ENCODE peak calls at places on chromosomes 13 and 19, in nine cellular contexts. T, H, L, V, O, M, D, G and Y are unnamed samples.

GRCh38 chr19:38013913-38014575 is 107.0 kb downstream of the SIPA1L3 start:
- DNase-seq in L (no peak), V (no peak), D (no peak), G (no peak), H (no peak), T (no peak), M (no peak), O (no peak), Y (no peak)

GRCh38 chr13:41563501-41564001 is 106.2 kb downstream of the RGCC start:
- DNase-seq in H (peak), V (no peak), D (no peak), T (no peak), M (peak), L (no peak), O (no peak), G (no peak), Y (no peak)

GRCh38 chr13:31675521-31675953 is 63.8 kb upstream of the RXFP2 start:
- DNase-seq in O (no peak), G (no peak), H (no peak), V (no peak), M (peak), T (no peak), D (no peak), L (no peak), Y (no peak)

GRCh38 chr13:35621989-35622388 is 145.5 kb upstream of the MAB21L1 start:
- DNase-seq in G (no peak), L (no peak), O (no peak), V (no peak), H (no peak), D (no peak), T (no peak), M (peak), Y (no peak)

GRCh38 chr19:45047188-45047797 is 8.4 kb downstream of the CLASRP start:
- DNase-seq in M (no peak), H (no peak), T (no peak), L (no peak), V (no peak), G (no peak), D (no peak), O (no peak), Y (no peak)

GRCh38 chr13:79011179-79011578 is 352.2 kb upstream of the OBI1 start:
- DNase-seq in O (no peak), M (no peak), D (no peak), G (no peak), V (no peak), H (no peak), L (no peak), T (no peak), Y (no peak)

GRCh38 chr13:31859546-31859945 is 120.2 kb downstream of the RXFP2 start:
- DNase-seq in O (no peak), M (peak), G (no peak), H (no peak), T (no peak), V (no peak), D (no peak), L (no peak), Y (no peak)

GRCh38 chr13:97289514-97290298 is 67.6 kb downstream of the MBNL2 start:
- DNase-seq in O (no peak), M (no peak), H (no peak), D (no peak), G (no peak), T (no peak), L (no peak), V (no peak), Y (no peak)

GRCh38 chr19:45424191-45425058 is 708 bp upstream of the ERCC1 start:
- DNase-seq in D (peak), H (peak), O (peak), T (no peak), L (peak), M (peak), V (peak), G (no peak), Y (peak)

GRCh38 chr19:13013649-13014048 is 18.4 kb downstream of the NFIX start:
- DNase-seq in L (no peak), V (no peak), H (no peak), D (no peak), G (no peak), O (no peak), M (no peak), T (no peak), Y (no peak)

GRCh38 chr19:2699413-2700142 is 2.9 kb downstream of the GNG7 start:
- DNase-seq in L (no peak), D (no peak), H (no peak), G (no peak), T (no peak), V (no peak), M (no peak), O (no peak), Y (no peak)

GRCh38 chr13:21124853-21125252 is 51.5 kb downstream of the SKA3 start:
- DNase-seq in V (no peak), G (no peak), H (peak), D (no peak), T (no peak), M (peak), O (no peak), L (no peak), Y (no peak)

GRCh38 chr19:49704888-49705642 is 14.1 kb downstream of the CPT1C start:
- DNase-seq in D (no peak), H (no peak), O (no peak), T (no peak), V (no peak), G (no peak), M (no peak), L (no peak), Y (no peak)

GRCh38 chr13:52383362-52383761 is 22.6 kb downstream of the THSD1 start:
- DNase-seq in D (no peak), G (no peak), L (no peak), T (no peak), O (no peak), H (no peak), V (no peak), M (no peak), Y (no peak)

GRCh38 chr19:40191836-40192646 is 815 bp downstream of the MAP3K10 start:
- DNase-seq in T (no peak), V (no peak), D (no peak), L (peak), H (peak), G (peak), O (peak), M (no peak), Y (no peak)

GRCh38 chr19:11797491-11797890 is 832 bp upstream of the ZNF491 start:
- DNase-seq in G (peak), L (peak), T (peak), M (peak), O (peak), D (peak), V (peak), H (peak), Y (peak)
- H3K4me3 ChIP-seq in G (peak), L (peak), T (no peak), M (no peak), O (no peak), D (peak), V (peak), H (no peak), Y (no peak)

DNA sequence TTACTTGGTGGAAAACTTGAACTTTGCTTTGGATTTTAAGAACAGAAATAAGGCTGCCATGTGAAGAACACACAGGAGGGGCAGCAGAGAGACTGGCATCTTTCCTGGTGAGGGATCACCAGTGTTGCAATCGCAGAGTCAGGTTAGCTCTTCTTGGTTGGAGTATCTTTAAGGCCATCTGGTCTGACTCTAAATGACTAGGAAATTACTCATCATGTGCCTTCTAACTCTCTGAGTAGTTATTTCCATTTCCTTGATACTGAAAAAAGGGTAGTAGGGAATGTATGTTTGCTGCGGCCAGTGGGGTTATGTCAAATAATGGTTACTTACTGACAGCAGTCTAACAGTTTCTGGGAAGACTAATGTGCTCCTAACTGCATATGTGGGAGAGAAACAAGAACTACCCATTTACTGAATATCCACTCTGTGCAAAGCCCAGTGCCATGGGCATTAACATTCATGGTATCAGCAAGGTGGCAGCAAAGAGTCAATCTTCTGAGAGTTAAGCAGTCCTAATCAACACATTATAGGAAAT is 122.1 kb downstream of the COG6 start:
- DNase-seq in T (no peak), L (no peak), O (peak), G (no peak), D (no peak), H (peak), V (no peak), M (peak), Y (no peak)
- H3K4me3 ChIP-seq in T (no peak), L (no peak), O (no peak), G (no peak), D (no peak), H (no peak), V (no peak), M (no peak), Y (no peak)

DNA sequence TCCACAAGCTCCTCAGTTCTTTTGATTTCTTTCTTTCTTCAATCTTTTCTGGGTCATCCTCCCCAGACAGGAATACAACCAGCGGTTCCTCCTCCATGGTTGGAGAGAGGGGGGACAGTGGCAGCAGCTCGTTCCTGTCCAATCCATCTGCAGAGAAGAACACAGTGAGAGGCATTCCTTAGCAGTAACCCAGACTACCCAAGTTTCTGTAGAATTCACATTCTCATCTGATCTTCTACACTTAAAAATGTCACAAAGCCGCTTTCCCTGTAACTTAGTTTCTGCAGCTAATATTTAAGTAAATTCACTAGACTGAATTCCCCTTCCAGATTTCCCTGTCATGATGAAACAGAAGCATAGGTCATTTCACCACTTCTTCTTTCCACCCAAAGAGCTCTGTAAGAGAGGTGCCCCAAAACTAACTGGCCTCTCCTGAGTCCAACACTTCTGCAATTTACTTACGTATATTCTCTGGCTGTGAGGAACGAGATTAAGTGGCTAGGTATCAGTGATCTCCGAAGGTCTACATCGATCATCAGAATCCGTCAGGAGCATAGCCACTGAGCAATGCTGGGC is 171.9 kb downstream of the TBC1D4 start:
- DNase-seq in D (no peak), G (no peak), H (no peak), T (no peak), M (no peak), O (no peak), V (no peak), L (no peak), Y (no peak)
- H3K4me3 ChIP-seq in D (no peak), G (no peak), H (no peak), T (no peak), M (no peak), O (no peak), V (no peak), L (no peak), Y (no peak)

DNA sequence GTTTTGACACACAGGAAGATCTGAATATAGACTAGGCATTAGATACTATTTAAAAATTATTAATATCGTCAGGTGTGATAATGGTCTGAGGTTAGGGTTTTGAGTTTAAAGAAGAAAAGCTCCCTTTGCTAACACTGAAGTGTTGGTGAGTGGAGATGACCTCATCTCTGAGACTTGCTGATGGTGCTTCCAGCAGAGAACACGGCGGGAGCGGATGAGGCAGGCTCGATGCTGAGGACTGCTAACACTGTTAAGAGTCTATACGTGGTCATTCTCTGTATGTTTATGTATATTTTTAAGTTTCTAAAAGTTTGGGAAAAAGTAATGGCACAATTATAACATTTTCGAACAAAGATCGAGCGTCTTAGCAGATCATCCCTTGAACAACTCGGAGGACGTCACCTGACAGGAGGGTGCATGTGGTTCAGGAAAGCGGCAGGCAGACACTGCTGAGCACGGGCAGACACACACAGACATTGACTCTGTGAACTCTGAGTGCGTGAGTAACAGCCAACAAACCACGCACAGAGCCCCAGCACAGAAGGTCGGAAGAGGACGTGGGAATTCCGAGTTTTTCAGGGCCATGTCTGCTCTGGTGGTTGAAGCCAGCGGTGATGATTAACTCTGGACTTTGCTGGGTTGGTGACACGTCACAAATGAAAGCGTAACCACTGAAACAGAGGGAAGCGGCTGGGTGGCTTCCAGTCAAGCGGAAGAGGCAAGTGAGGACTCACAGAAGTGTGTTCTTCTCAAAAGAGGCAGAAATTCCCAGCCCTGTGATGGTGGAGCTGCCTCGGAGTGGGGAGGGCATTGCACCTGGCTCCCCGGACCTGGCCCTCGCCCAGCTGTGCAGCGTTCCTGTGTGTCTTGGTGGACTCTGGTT is 91.9 kb upstream of the TEX29 start:
- DNase-seq in O (no peak), M (peak), G (no peak), T (no peak), D (peak), H (peak), L (no peak), V (no peak), Y (no peak)
- H3K4me3 ChIP-seq in O (no peak), M (no peak), G (no peak), T (no peak), D (peak), H (peak), L (no peak), V (no peak), Y (no peak)